ENCODE peak calls at places on chromosomes 12 and 14, in seven cellular contexts. One of them, this sample, is unnamed.

GRCh38 chr12:83472350-83472749 is 785.6 kb downstream of the TMTC2 start:
- DNase-seq in ovary: no peak
- DNase-seq in thoracic aorta: no peak
- DNase-seq in thyroid gland: no peak
- DNase-seq in Panc1: no peak
- DNase-seq in tibial artery: no peak
- DNase-seq in cardiac muscle cell: peak
- DNase-seq in this sample: no peak

GRCh38 chr12:96140110-96140509 is 54.1 kb upstream of the ELK3 start:
- DNase-seq in ovary: no peak
- DNase-seq in thoracic aorta: no peak
- DNase-seq in thyroid gland: no peak
- DNase-seq in Panc1: no peak
- DNase-seq in tibial artery: no peak
- DNase-seq in cardiac muscle cell: no peak
- DNase-seq in this sample: no peak

GRCh38 chr12:121872546-121873223 is 14.0 kb upstream of the HPD start:
- DNase-seq in ovary: peak
- DNase-seq in thoracic aorta: no peak
- DNase-seq in thyroid gland: no peak
- DNase-seq in Panc1: no peak
- DNase-seq in tibial artery: no peak
- DNase-seq in cardiac muscle cell: peak
- DNase-seq in this sample: peak

GRCh38 chr12:108240027-108240785 is 98.9 kb downstream of the CMKLR1 start:
- DNase-seq in ovary: no peak
- DNase-seq in thoracic aorta: no peak
- DNase-seq in thyroid gland: no peak
- DNase-seq in Panc1: no peak
- DNase-seq in tibial artery: no peak
- DNase-seq in cardiac muscle cell: no peak
- DNase-seq in this sample: no peak

GRCh38 chr14:103472939-103473338 is 49.7 kb downstream of the CKB start:
- DNase-seq in ovary: no peak
- DNase-seq in thoracic aorta: no peak
- DNase-seq in thyroid gland: no peak
- DNase-seq in Panc1: no peak
- DNase-seq in tibial artery: no peak
- DNase-seq in cardiac muscle cell: no peak
- DNase-seq in this sample: no peak

GRCh38 chr12:20077618-20078017 is 290.7 kb upstream of the PDE3A start:
- DNase-seq in ovary: no peak
- DNase-seq in thoracic aorta: no peak
- DNase-seq in thyroid gland: no peak
- DNase-seq in Panc1: no peak
- DNase-seq in tibial artery: no peak
- DNase-seq in cardiac muscle cell: peak
- DNase-seq in this sample: no peak

GRCh38 chr12:67145692-67146091 is 123.5 kb upstream of the CAND1 start:
- DNase-seq in ovary: no peak
- DNase-seq in thoracic aorta: no peak
- DNase-seq in thyroid gland: no peak
- DNase-seq in Panc1: no peak
- DNase-seq in tibial artery: no peak
- DNase-seq in cardiac muscle cell: no peak
- DNase-seq in this sample: no peak

GRCh38 chr12:3207858-3208257 is 130.7 kb downstream of the TSPAN9 start:
- DNase-seq in ovary: no peak
- DNase-seq in thoracic aorta: no peak
- DNase-seq in thyroid gland: no peak
- DNase-seq in Panc1: no peak
- DNase-seq in tibial artery: no peak
- DNase-seq in cardiac muscle cell: peak
- DNase-seq in this sample: no peak

GRCh38 chr12:18439541-18439940 is 178.2 kb downstream of the PIK3C2G start:
- DNase-seq in ovary: no peak
- DNase-seq in thoracic aorta: no peak
- DNase-seq in thyroid gland: no peak
- DNase-seq in Panc1: no peak
- DNase-seq in tibial artery: no peak
- DNase-seq in cardiac muscle cell: no peak
- DNase-seq in this sample: peak

GRCh38 chr12:55995366-55995765 is 1.7 kb upstream of the SUOX start:
- DNase-seq in ovary: no peak
- DNase-seq in thoracic aorta: no peak
- DNase-seq in thyroid gland: no peak
- DNase-seq in Panc1: no peak
- DNase-seq in tibial artery: no peak
- DNase-seq in cardiac muscle cell: no peak
- DNase-seq in this sample: no peak

GRCh38 chr14:69553221-69553620 is 21.4 kb downstream of the CCDC177 start:
- DNase-seq in ovary: no peak
- DNase-seq in thoracic aorta: no peak
- DNase-seq in thyroid gland: no peak
- DNase-seq in Panc1: no peak
- DNase-seq in tibial artery: no peak
- DNase-seq in cardiac muscle cell: no peak
- DNase-seq in this sample: peak

GRCh38 chr14:103545219-103545914 is 16.4 kb downstream of the TRMT61A start:
- DNase-seq in ovary: peak
- DNase-seq in thoracic aorta: no peak
- DNase-seq in thyroid gland: no peak
- DNase-seq in Panc1: no peak
- DNase-seq in tibial artery: no peak
- DNase-seq in cardiac muscle cell: no peak
- DNase-seq in this sample: no peak

GRCh38 chr12:131902332-131903241 is 8.2 kb downstream of the ULK1 start:
- DNase-seq in ovary: no peak
- DNase-seq in thoracic aorta: no peak
- DNase-seq in thyroid gland: no peak
- DNase-seq in Panc1: no peak
- DNase-seq in tibial artery: no peak
- DNase-seq in cardiac muscle cell: no peak
- DNase-seq in this sample: no peak

GRCh38 chr14:77885363-77885762 is 85.5 kb downstream of the ADCK1 start:
- DNase-seq in ovary: no peak
- DNase-seq in thoracic aorta: no peak
- DNase-seq in thyroid gland: no peak
- DNase-seq in Panc1: no peak
- DNase-seq in tibial artery: no peak
- DNase-seq in cardiac muscle cell: peak
- DNase-seq in this sample: no peak

GRCh38 chr14:77844802-77845201 is 44.9 kb downstream of the ADCK1 start:
- DNase-seq in ovary: no peak
- DNase-seq in thoracic aorta: no peak
- DNase-seq in thyroid gland: no peak
- DNase-seq in Panc1: no peak
- DNase-seq in tibial artery: no peak
- DNase-seq in cardiac muscle cell: no peak
- DNase-seq in this sample: no peak

GRCh38 chr12:674272-674781 is 11.1 kb upstream of the NINJ2 start:
- DNase-seq in ovary: no peak
- DNase-seq in thoracic aorta: no peak
- DNase-seq in thyroid gland: no peak
- DNase-seq in Panc1: no peak
- DNase-seq in tibial artery: no peak
- DNase-seq in cardiac muscle cell: no peak
- DNase-seq in this sample: no peak

GRCh38 chr12:678747-679712 is 15.8 kb upstream of the NINJ2 start:
- DNase-seq in ovary: no peak
- DNase-seq in thoracic aorta: no peak
- DNase-seq in thyroid gland: no peak
- DNase-seq in Panc1: no peak
- DNase-seq in tibial artery: no peak
- DNase-seq in cardiac muscle cell: no peak
- DNase-seq in this sample: no peak

GRCh38 chr12:668092-668481 is 4.8 kb upstream of the NINJ2 start:
- DNase-seq in ovary: no peak
- DNase-seq in thoracic aorta: no peak
- DNase-seq in thyroid gland: no peak
- DNase-seq in Panc1: no peak
- DNase-seq in tibial artery: no peak
- DNase-seq in cardiac muscle cell: no peak
- DNase-seq in this sample: no peak

GRCh38 chr12:675562-675961 is 12.3 kb upstream of the NINJ2 start:
- DNase-seq in ovary: no peak
- DNase-seq in thoracic aorta: no peak
- DNase-seq in thyroid gland: no peak
- DNase-seq in Panc1: no peak
- DNase-seq in tibial artery: no peak
- DNase-seq in cardiac muscle cell: no peak
- DNase-seq in this sample: no peak

DNA sequence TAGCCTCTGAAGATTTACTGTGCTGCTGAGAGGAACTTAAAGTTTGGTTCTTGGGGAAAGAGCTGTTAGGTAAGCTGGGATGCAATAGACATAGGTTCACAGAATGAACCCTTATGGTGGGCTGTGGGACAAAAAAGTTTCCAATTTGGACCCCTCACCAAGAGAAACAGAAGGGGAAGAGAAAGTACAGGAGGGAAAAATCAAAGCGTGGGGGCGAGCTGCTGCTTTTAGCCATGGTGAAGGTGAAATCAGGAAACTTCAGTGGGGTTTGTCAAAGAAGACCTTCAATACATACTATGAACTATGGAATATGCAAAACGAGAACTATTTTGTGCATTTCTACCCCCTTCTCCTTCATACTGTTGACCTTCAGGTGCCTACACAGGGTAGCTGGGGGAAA is 10.6 kb upstream of the NINJ2 start:
- DNase-seq in ovary: no peak
- DNase-seq in thoracic aorta: no peak
- DNase-seq in thyroid gland: no peak
- DNase-seq in Panc1: no peak
- DNase-seq in tibial artery: no peak
- DNase-seq in cardiac muscle cell: no peak
- DNase-seq in this sample: no peak
- H3K27ac ChIP-seq in ovary: no peak
- H3K27ac ChIP-seq in thoracic aorta: no peak
- H3K27ac ChIP-seq in thyroid gland: no peak
- H3K27ac ChIP-seq in Panc1: no peak
- H3K27ac ChIP-seq in tibial artery: no peak
- H3K27ac ChIP-seq in cardiac muscle cell: no peak
- H3K27ac ChIP-seq in this sample: no peak

DNA sequence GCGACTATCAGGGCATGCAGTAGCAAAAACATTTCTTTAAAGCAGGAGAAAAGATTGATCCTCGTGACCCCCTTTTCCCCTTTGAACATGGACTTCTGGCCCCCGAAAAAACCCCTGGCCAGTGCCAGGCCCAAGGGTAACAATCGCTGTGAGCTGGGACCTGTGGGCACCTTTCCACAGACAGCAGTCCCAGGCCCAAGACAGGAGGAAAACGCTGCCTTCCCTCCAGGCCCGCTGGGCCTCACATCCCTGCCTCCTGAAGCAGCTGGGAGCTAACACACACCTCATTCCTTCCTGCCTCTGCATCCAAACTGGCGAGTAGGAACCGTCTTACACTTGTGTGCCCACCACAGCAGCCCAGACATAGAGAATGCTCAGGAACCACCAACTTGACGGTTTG is 1.2 kb downstream of the VWF start:
- DNase-seq in ovary: no peak
- DNase-seq in thoracic aorta: no peak
- DNase-seq in thyroid gland: no peak
- DNase-seq in Panc1: no peak
- DNase-seq in tibial artery: no peak
- DNase-seq in cardiac muscle cell: no peak
- DNase-seq in this sample: no peak
- H3K27ac ChIP-seq in ovary: no peak
- H3K27ac ChIP-seq in thoracic aorta: no peak
- H3K27ac ChIP-seq in thyroid gland: peak
- H3K27ac ChIP-seq in Panc1: no peak
- H3K27ac ChIP-seq in tibial artery: no peak
- H3K27ac ChIP-seq in cardiac muscle cell: no peak
- H3K27ac ChIP-seq in this sample: no peak

DNA sequence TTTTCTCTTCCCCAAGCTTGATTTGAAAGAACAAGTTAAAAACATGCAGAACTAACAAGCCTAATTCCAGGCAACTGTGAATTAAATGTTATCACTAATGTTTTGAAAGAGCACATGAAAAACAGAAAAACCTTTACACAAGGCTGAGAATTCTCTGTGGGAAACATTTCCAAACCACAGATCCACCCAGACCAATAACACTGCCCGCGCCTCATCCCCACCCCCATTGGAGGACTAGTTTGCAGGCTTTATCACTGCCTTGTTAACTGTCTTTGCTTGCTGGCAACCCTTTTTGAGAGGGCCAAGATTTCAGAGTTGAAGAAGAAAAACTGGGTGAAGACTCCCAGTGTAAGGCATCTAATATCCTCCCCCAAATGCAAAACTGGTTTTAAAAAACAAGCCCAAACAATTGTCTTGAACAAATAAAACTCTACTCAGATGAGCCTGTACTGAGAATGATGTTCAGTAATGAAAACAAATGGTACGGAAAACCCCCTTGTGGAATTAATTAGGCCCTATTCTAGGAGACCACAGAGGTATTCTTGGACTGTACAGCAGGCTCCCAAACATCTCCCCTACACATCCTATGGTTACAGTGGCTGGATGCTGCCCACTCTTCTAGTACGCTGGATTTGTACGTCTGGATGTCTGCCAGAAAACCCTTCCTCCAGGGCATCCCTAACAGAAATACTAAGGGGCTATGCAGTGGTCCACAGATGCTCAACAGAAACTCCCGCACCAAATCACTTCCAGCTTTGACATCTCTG is 5.8 kb downstream of the MAX start:
- DNase-seq in ovary: peak
- DNase-seq in thoracic aorta: no peak
- DNase-seq in thyroid gland: no peak
- DNase-seq in Panc1: no peak
- DNase-seq in tibial artery: peak
- DNase-seq in cardiac muscle cell: no peak
- DNase-seq in this sample: no peak
- H3K27ac ChIP-seq in ovary: no peak
- H3K27ac ChIP-seq in thoracic aorta: peak
- H3K27ac ChIP-seq in thyroid gland: peak
- H3K27ac ChIP-seq in Panc1: no peak
- H3K27ac ChIP-seq in tibial artery: peak
- H3K27ac ChIP-seq in cardiac muscle cell: peak
- H3K27ac ChIP-seq in this sample: peak

GRCh38 chr14:59155886-59156285 is 32.6 kb upstream of the DAAM1 start:
- DNase-seq in ovary: no peak
- DNase-seq in thoracic aorta: no peak
- DNase-seq in thyroid gland: no peak
- DNase-seq in Panc1: no peak
- DNase-seq in tibial artery: no peak
- DNase-seq in cardiac muscle cell: peak
- DNase-seq in this sample: no peak

GRCh38 chr14:59159169-59159568 is 29.3 kb upstream of the DAAM1 start:
- DNase-seq in ovary: no peak
- DNase-seq in thoracic aorta: no peak
- DNase-seq in thyroid gland: no peak
- DNase-seq in Panc1: no peak
- DNase-seq in tibial artery: no peak
- DNase-seq in cardiac muscle cell: no peak
- DNase-seq in this sample: peak

GRCh38 chr14:59166258-59166657 is 22.2 kb upstream of the DAAM1 start:
- DNase-seq in ovary: no peak
- DNase-seq in thoracic aorta: no peak
- DNase-seq in thyroid gland: no peak
- DNase-seq in Panc1: no peak
- DNase-seq in tibial artery: no peak
- DNase-seq in cardiac muscle cell: no peak
- DNase-seq in this sample: no peak

GRCh38 chr14:59160492-59160891 is 28.0 kb upstream of the DAAM1 start:
- DNase-seq in ovary: no peak
- DNase-seq in thoracic aorta: no peak
- DNase-seq in thyroid gland: no peak
- DNase-seq in Panc1: no peak
- DNase-seq in tibial artery: no peak
- DNase-seq in cardiac muscle cell: no peak
- DNase-seq in this sample: no peak

GRCh38 chr14:59161571-59162175 is 26.8 kb upstream of the DAAM1 start:
- DNase-seq in ovary: no peak
- DNase-seq in thoracic aorta: no peak
- DNase-seq in thyroid gland: no peak
- DNase-seq in Panc1: no peak
- DNase-seq in tibial artery: peak
- DNase-seq in cardiac muscle cell: peak
- DNase-seq in this sample: peak
- H3K27ac ChIP-seq in ovary: no peak
- H3K27ac ChIP-seq in thoracic aorta: peak
- H3K27ac ChIP-seq in thyroid gland: no peak
- H3K27ac ChIP-seq in Panc1: no peak
- H3K27ac ChIP-seq in tibial artery: peak
- H3K27ac ChIP-seq in cardiac muscle cell: peak
- H3K27ac ChIP-seq in this sample: peak